ENCODE peak calls at places on chromosomes 3 and 15, in six cellular contexts. W, Q, Y, I, Z and B are unnamed samples.

GRCh38 chr15:75694241-75695182 is 18.1 kb downstream of the CSPG4 start:
- DNase-seq in I (peak), Y (peak), W (peak), Q (no peak), Z (peak), B (peak)

GRCh38 chr15:36571301-36571700 is 8.1 kb upstream of the CDIN1 start:
- DNase-seq in Z (no peak), Q (no peak), W (no peak), Y (no peak), I (peak), B (no peak)

GRCh38 chr15:31081568-31082250 is 19.8 kb downstream of the TRPM1 start:
- DNase-seq in I (no peak), Z (no peak), Q (no peak), W (no peak), Y (no peak), B (no peak)

GRCh38 chr3:191005790-191006189 is 143.3 kb upstream of the GMNC start:
- DNase-seq in I (no peak), Z (no peak), Q (no peak), W (peak), Y (no peak), B (peak)

GRCh38 chr3:15754047-15754446 is 43.7 kb downstream of the ANKRD28 start:
- DNase-seq in I (peak), Y (no peak), Q (no peak), W (no peak), Z (no peak), B (no peak)

GRCh38 chr15:71437919-71438318 is 322.6 kb downstream of the THSD4 start:
- DNase-seq in Q (no peak), Y (no peak), I (peak), W (no peak), Z (no peak), B (no peak)

GRCh38 chr15:40873625-40874561 is at the start of gene RHOV:
- DNase-seq in Q (peak), I (peak), Z (no peak), Y (no peak), W (peak), B (peak)

GRCh38 chr3:191973820-191974219 is 512.9 kb downstream of the PYDC2 start:
- DNase-seq in I (no peak), Y (no peak), W (no peak), Q (no peak), Z (no peak), B (no peak)

GRCh38 chr3:11238880-11239279 is 33.3 kb upstream of the ATG7 start:
- DNase-seq in Q (no peak), W (no peak), Z (no peak), Y (peak), I (peak), B (no peak)

GRCh38 chr15:70504305-70504951 is 258.9 kb downstream of the UACA start:
- DNase-seq in W (no peak), Q (no peak), I (peak), Z (peak), Y (no peak), B (no peak)

GRCh38 chr3:42120866-42121265 is 29.7 kb downstream of the TRAK1 start:
- DNase-seq in Z (no peak), Y (no peak), I (no peak), Q (no peak), W (no peak), B (no peak)

GRCh38 chr3:143207338-143207961 is 87.9 kb downstream of the CHST2 start:
- DNase-seq in Q (no peak), W (no peak), Z (no peak), I (peak), Y (no peak), B (peak)

GRCh38 chr15:64982472-64982871 is 7.2 kb downstream of the SPG21 start:
- DNase-seq in I (peak), Y (peak), Q (no peak), W (no peak), Z (no peak), B (no peak)

GRCh38 chr3:4993276-4994143 is 14.3 kb downstream of the BHLHE40 start:
- DNase-seq in W (no peak), Q (no peak), I (peak), Z (no peak), Y (no peak), B (no peak)

GRCh38 chr3:101902041-101902440 is 52.7 kb downstream of the NFKBIZ start:
- DNase-seq in W (no peak), I (peak), Z (no peak), Q (no peak), Y (peak), B (no peak)

GRCh38 chr15:25056484-25057429 is 102.0 kb downstream of the SNRPN start:
- DNase-seq in Q (no peak), W (peak), I (no peak), Y (no peak), Z (no peak), B (peak)

GRCh38 chr15:63121382-63122001 is at the start of gene LACTB:
- DNase-seq in I (peak), Z (peak), W (peak), Q (peak), Y (peak), B (peak)

GRCh38 chr3:177746259-177747021 is 549.2 kb upstream of the TBL1XR1 start:
- DNase-seq in Z (no peak), I (no peak), Y (no peak), W (no peak), Q (no peak), B (no peak)

GRCh38 chr3:66639794-66640356 is 139.1 kb upstream of the LRIG1 start:
- DNase-seq in Z (no peak), Q (no peak), I (peak), W (no peak), Y (no peak), B (no peak)

GRCh38 chr3:14772533-14773138 is 46.1 kb upstream of the FGD5 start:
- DNase-seq in Q (no peak), W (peak), Z (no peak), I (no peak), Y (no peak), B (no peak)

GRCh38 chr15:41607033-41607432 is 48.0 kb downstream of the TYRO3 start:
- DNase-seq in I (peak), Q (no peak), Y (peak), W (no peak), Z (no peak), B (no peak)

GRCh38 chr3:11072631-11073030 is 80.1 kb downstream of the SLC6A1 start:
- DNase-seq in W (no peak), Y (no peak), Q (no peak), Z (no peak), I (no peak), B (no peak)

GRCh38 chr15:58526647-58527192 is 94.9 kb downstream of the LIPC start:
- DNase-seq in Z (peak), Y (no peak), W (no peak), Q (no peak), I (no peak), B (no peak)